ENCODE peak calls at places on chromosomes 16 and 17, in eight cellular contexts. One of them, this sample, is unnamed.

GRCh38 chr17:78231991-78232759 is 744 bp downstream of the TMEM235 start:
- DNase-seq in glomerular endothelial cell: no peak
- DNase-seq in GM13976: peak; percentile 72
- DNase-seq in pancreas: peak; percentile 62
- DNase-seq in cardiac muscle cell: no peak
- DNase-seq in omental fat pad: no peak
- DNase-seq in NCI-H748 treated with DMSO at 0.1 percent for 48 hours: no peak
- DNase-seq in RWPE1: no peak
- DNase-seq in this sample: no peak

GRCh38 chr16:15949210-15950166 is at the start of gene ABCC1:
- DNase-seq in cardiac muscle cell: peak; percentile 48
- DNase-seq in pancreas: peak; percentile 66
- DNase-seq in omental fat pad: no peak
- DNase-seq in GM13976: peak; percentile 90
- DNase-seq in NCI-H748 treated with DMSO at 0.1 percent for 48 hours: no peak
- DNase-seq in glomerular endothelial cell: no peak
- DNase-seq in RWPE1: peak; percentile 58
- DNase-seq in this sample: no peak

GRCh38 chr17:48307814-48308411 is 122.1 kb downstream of the SKAP1 start:
- DNase-seq in NCI-H748 treated with DMSO at 0.1 percent for 48 hours: peak; percentile 57
- DNase-seq in RWPE1: peak; percentile 49
- DNase-seq in glomerular endothelial cell: no peak
- DNase-seq in GM13976: peak; percentile 31
- DNase-seq in cardiac muscle cell: peak; percentile 68
- DNase-seq in omental fat pad: no peak
- DNase-seq in pancreas: peak; percentile 55
- DNase-seq in this sample: peak; percentile 19

GRCh38 chr17:38658741-38659345 is 15.9 kb downstream of the EPOP start:
- DNase-seq in pancreas: peak; percentile 58
- DNase-seq in RWPE1: no peak
- DNase-seq in GM13976: peak; percentile 63
- DNase-seq in cardiac muscle cell: no peak
- DNase-seq in glomerular endothelial cell: no peak
- DNase-seq in omental fat pad: no peak
- DNase-seq in NCI-H748 treated with DMSO at 0.1 percent for 48 hours: no peak
- DNase-seq in this sample: no peak

GRCh38 chr16:81489547-81490267 is 45.1 kb downstream of the CMIP start:
- DNase-seq in NCI-H748 treated with DMSO at 0.1 percent for 48 hours: no peak
- DNase-seq in pancreas: no peak
- DNase-seq in RWPE1: no peak
- DNase-seq in omental fat pad: no peak
- DNase-seq in glomerular endothelial cell: no peak
- DNase-seq in GM13976: no peak
- DNase-seq in cardiac muscle cell: no peak
- DNase-seq in this sample: no peak

GRCh38 chr17:76263896-76264295 is 1.3 kb upstream of the UBALD2 start:
- DNase-seq in omental fat pad: no peak
- DNase-seq in NCI-H748 treated with DMSO at 0.1 percent for 48 hours: no peak
- DNase-seq in RWPE1: no peak
- DNase-seq in glomerular endothelial cell: no peak
- DNase-seq in cardiac muscle cell: no peak
- DNase-seq in pancreas: no peak
- DNase-seq in GM13976: no peak
- DNase-seq in this sample: no peak

GRCh38 chr17:63512896-63513644 is 10.1 kb upstream of the KCNH6 start:
- DNase-seq in omental fat pad: no peak
- DNase-seq in cardiac muscle cell: no peak
- DNase-seq in RWPE1: no peak
- DNase-seq in glomerular endothelial cell: no peak
- DNase-seq in NCI-H748 treated with DMSO at 0.1 percent for 48 hours: no peak
- DNase-seq in pancreas: peak; percentile 13
- DNase-seq in GM13976: no peak
- DNase-seq in this sample: no peak

GRCh38 chr16:56777533-56777932 is 47.6 kb downstream of the NUP93 start:
- DNase-seq in glomerular endothelial cell: no peak
- DNase-seq in GM13976: no peak
- DNase-seq in NCI-H748 treated with DMSO at 0.1 percent for 48 hours: no peak
- DNase-seq in RWPE1: no peak
- DNase-seq in pancreas: no peak
- DNase-seq in omental fat pad: no peak
- DNase-seq in cardiac muscle cell: no peak
- DNase-seq in this sample: no peak

GRCh38 chr16:84738255-84739038 is 38.6 kb downstream of the USP10 start:
- DNase-seq in pancreas: no peak
- DNase-seq in glomerular endothelial cell: peak; percentile 72
- DNase-seq in omental fat pad: peak; percentile 85
- DNase-seq in cardiac muscle cell: peak; percentile 84
- DNase-seq in NCI-H748 treated with DMSO at 0.1 percent for 48 hours: peak; percentile 45
- DNase-seq in RWPE1: peak; percentile 68
- DNase-seq in GM13976: peak; percentile 77
- DNase-seq in this sample: peak; percentile 58

GRCh38 chr17:61118871-61119270 is 280.8 kb upstream of the TBX2 start:
- DNase-seq in cardiac muscle cell: no peak
- DNase-seq in omental fat pad: no peak
- DNase-seq in GM13976: no peak
- DNase-seq in glomerular endothelial cell: no peak
- DNase-seq in pancreas: no peak
- DNase-seq in RWPE1: no peak
- DNase-seq in NCI-H748 treated with DMSO at 0.1 percent for 48 hours: no peak
- DNase-seq in this sample: no peak

GRCh38 chr17:45895969-45896793 is 1.8 kb downstream of the MAPT start:
- DNase-seq in NCI-H748 treated with DMSO at 0.1 percent for 48 hours: no peak
- DNase-seq in glomerular endothelial cell: no peak
- DNase-seq in RWPE1: no peak
- DNase-seq in cardiac muscle cell: no peak
- DNase-seq in GM13976: no peak
- DNase-seq in omental fat pad: no peak
- DNase-seq in pancreas: peak; percentile 70
- DNase-seq in this sample: no peak

GRCh38 chr16:5649762-5650445 is 552.3 kb upstream of the EEF2KMT start:
- DNase-seq in NCI-H748 treated with DMSO at 0.1 percent for 48 hours: no peak
- DNase-seq in cardiac muscle cell: no peak
- DNase-seq in RWPE1: no peak
- DNase-seq in pancreas: no peak
- DNase-seq in omental fat pad: no peak
- DNase-seq in GM13976: no peak
- DNase-seq in glomerular endothelial cell: no peak
- DNase-seq in this sample: no peak

GRCh38 chr17:63911657-63912100 is 621 bp upstream of the CSHL1 start:
- DNase-seq in cardiac muscle cell: peak; percentile 19
- DNase-seq in pancreas: no peak
- DNase-seq in NCI-H748 treated with DMSO at 0.1 percent for 48 hours: peak; percentile 17
- DNase-seq in RWPE1: peak; percentile 61
- DNase-seq in omental fat pad: no peak
- DNase-seq in GM13976: peak; percentile 78
- DNase-seq in glomerular endothelial cell: no peak
- DNase-seq in this sample: no peak

GRCh38 chr17:76996741-76997694 is 128.8 kb downstream of the MGAT5B start:
- DNase-seq in omental fat pad: no peak
- DNase-seq in GM13976: no peak
- DNase-seq in cardiac muscle cell: no peak
- DNase-seq in NCI-H748 treated with DMSO at 0.1 percent for 48 hours: no peak
- DNase-seq in pancreas: no peak
- DNase-seq in glomerular endothelial cell: no peak
- DNase-seq in RWPE1: no peak
- DNase-seq in this sample: no peak

GRCh38 chr17:29190039-29190438 is 9.8 kb upstream of the MYO18A start:
- DNase-seq in RWPE1: no peak
- DNase-seq in glomerular endothelial cell: no peak
- DNase-seq in omental fat pad: no peak
- DNase-seq in cardiac muscle cell: no peak
- DNase-seq in NCI-H748 treated with DMSO at 0.1 percent for 48 hours: no peak
- DNase-seq in pancreas: no peak
- DNase-seq in GM13976: no peak
- DNase-seq in this sample: no peak

GRCh38 chr17:62965149-62965648 is 836 bp upstream of the TANC2 start:
- DNase-seq in omental fat pad: no peak
- DNase-seq in cardiac muscle cell: no peak
- DNase-seq in RWPE1: no peak
- DNase-seq in pancreas: no peak
- DNase-seq in glomerular endothelial cell: no peak
- DNase-seq in GM13976: no peak
- DNase-seq in NCI-H748 treated with DMSO at 0.1 percent for 48 hours: no peak
- DNase-seq in this sample: no peak

GRCh38 chr17:21687136-21687953 is 5.0 kb upstream of the KCNJ18 start:
- DNase-seq in cardiac muscle cell: no peak
- DNase-seq in NCI-H748 treated with DMSO at 0.1 percent for 48 hours: no peak
- DNase-seq in GM13976: no peak
- DNase-seq in RWPE1: peak; percentile 2
- DNase-seq in glomerular endothelial cell: no peak
- DNase-seq in omental fat pad: no peak
- DNase-seq in pancreas: peak; percentile 54
- DNase-seq in this sample: no peak

GRCh38 chr16:2284001-2284770 is 16.3 kb upstream of the RNPS1 start:
- DNase-seq in pancreas: no peak
- DNase-seq in glomerular endothelial cell: no peak
- DNase-seq in RWPE1: no peak
- DNase-seq in omental fat pad: no peak
- DNase-seq in NCI-H748 treated with DMSO at 0.1 percent for 48 hours: no peak
- DNase-seq in GM13976: no peak
- DNase-seq in cardiac muscle cell: no peak
- DNase-seq in this sample: no peak

GRCh38 chr17:60164697-60165096 is 14.9 kb downstream of the CA4 start:
- DNase-seq in omental fat pad: no peak
- DNase-seq in cardiac muscle cell: no peak
- DNase-seq in GM13976: no peak
- DNase-seq in NCI-H748 treated with DMSO at 0.1 percent for 48 hours: no peak
- DNase-seq in glomerular endothelial cell: no peak
- DNase-seq in RWPE1: no peak
- DNase-seq in pancreas: no peak
- DNase-seq in this sample: no peak

GRCh38 chr16:85348065-85348840 is 236.0 kb upstream of the CIBAR2 start:
- DNase-seq in glomerular endothelial cell: no peak
- DNase-seq in NCI-H748 treated with DMSO at 0.1 percent for 48 hours: no peak
- DNase-seq in cardiac muscle cell: no peak
- DNase-seq in pancreas: no peak
- DNase-seq in omental fat pad: no peak
- DNase-seq in GM13976: no peak
- DNase-seq in RWPE1: no peak
- DNase-seq in this sample: no peak

GRCh38 chr16:19520861-19521331 is 1.0 kb downstream of the GDE1 start:
- DNase-seq in NCI-H748 treated with DMSO at 0.1 percent for 48 hours: no peak
- DNase-seq in GM13976: peak; percentile 36
- DNase-seq in omental fat pad: no peak
- DNase-seq in pancreas: no peak
- DNase-seq in RWPE1: no peak
- DNase-seq in cardiac muscle cell: peak; percentile 36
- DNase-seq in glomerular endothelial cell: no peak
- DNase-seq in this sample: peak; percentile 5

GRCh38 chr17:732788-733720 is 658 bp downstream of the TLCD3A start:
- DNase-seq in NCI-H748 treated with DMSO at 0.1 percent for 48 hours: peak; percentile 47
- DNase-seq in glomerular endothelial cell: no peak
- DNase-seq in pancreas: peak; percentile 87
- DNase-seq in RWPE1: no peak
- DNase-seq in omental fat pad: no peak
- DNase-seq in cardiac muscle cell: peak; percentile 38
- DNase-seq in GM13976: peak; percentile 65
- DNase-seq in this sample: no peak

GRCh38 chr16:12805091-12805490 is 1.4 kb upstream of the CPPED1 start:
- DNase-seq in GM13976: no peak
- DNase-seq in RWPE1: no peak
- DNase-seq in omental fat pad: no peak
- DNase-seq in glomerular endothelial cell: no peak
- DNase-seq in pancreas: no peak
- DNase-seq in cardiac muscle cell: no peak
- DNase-seq in NCI-H748 treated with DMSO at 0.1 percent for 48 hours: no peak
- DNase-seq in this sample: no peak

GRCh38 chr17:13362341-13363122 is 239.2 kb downstream of the HS3ST3A1 start:
- DNase-seq in NCI-H748 treated with DMSO at 0.1 percent for 48 hours: no peak
- DNase-seq in omental fat pad: no peak
- DNase-seq in glomerular endothelial cell: no peak
- DNase-seq in cardiac muscle cell: peak; percentile 25
- DNase-seq in pancreas: no peak
- DNase-seq in RWPE1: no peak
- DNase-seq in GM13976: no peak
- DNase-seq in this sample: no peak

GRCh38 chr17:57892820-57893595 is 43.2 kb upstream of the MRPS23 start:
- DNase-seq in pancreas: peak; percentile 92
- DNase-seq in omental fat pad: peak; percentile 78
- DNase-seq in GM13976: no peak
- DNase-seq in NCI-H748 treated with DMSO at 0.1 percent for 48 hours: peak; percentile 36
- DNase-seq in glomerular endothelial cell: peak; percentile 54
- DNase-seq in RWPE1: peak; percentile 79
- DNase-seq in cardiac muscle cell: peak; percentile 99
- DNase-seq in this sample: no peak

GRCh38 chr17:43917348-43918025 is 10.2 kb upstream of the MPP2 start:
- DNase-seq in glomerular endothelial cell: no peak
- DNase-seq in pancreas: no peak
- DNase-seq in omental fat pad: no peak
- DNase-seq in cardiac muscle cell: peak; percentile 45
- DNase-seq in RWPE1: no peak
- DNase-seq in GM13976: peak; percentile 65
- DNase-seq in NCI-H748 treated with DMSO at 0.1 percent for 48 hours: no peak
- DNase-seq in this sample: no peak

GRCh38 chr17:40534431-40535189 is 30.7 kb downstream of the CCR7 start:
- DNase-seq in cardiac muscle cell: no peak
- DNase-seq in RWPE1: no peak
- DNase-seq in omental fat pad: no peak
- DNase-seq in NCI-H748 treated with DMSO at 0.1 percent for 48 hours: no peak
- DNase-seq in pancreas: no peak
- DNase-seq in GM13976: no peak
- DNase-seq in glomerular endothelial cell: no peak
- DNase-seq in this sample: no peak

GRCh38 chr17:31673076-31673475 is 186.0 kb downstream of the COPRS start:
- DNase-seq in pancreas: no peak
- DNase-seq in GM13976: no peak
- DNase-seq in cardiac muscle cell: no peak
- DNase-seq in RWPE1: no peak
- DNase-seq in omental fat pad: no peak
- DNase-seq in NCI-H748 treated with DMSO at 0.1 percent for 48 hours: no peak
- DNase-seq in glomerular endothelial cell: no peak
- DNase-seq in this sample: no peak

GRCh38 chr16:10971560-10971961 is 27.2 kb downstream of the CLEC16A start:
- DNase-seq in GM13976: peak; percentile 61
- DNase-seq in NCI-H748 treated with DMSO at 0.1 percent for 48 hours: peak; percentile 40
- DNase-seq in glomerular endothelial cell: peak; percentile 63
- DNase-seq in omental fat pad: no peak
- DNase-seq in pancreas: no peak
- DNase-seq in RWPE1: peak; percentile 60
- DNase-seq in cardiac muscle cell: peak; percentile 94
- DNase-seq in this sample: peak; percentile 50

GRCh38 chr17:67246648-67247415 is 1.8 kb upstream of the HELZ start:
- DNase-seq in cardiac muscle cell: no peak
- DNase-seq in RWPE1: peak; percentile 90
- DNase-seq in omental fat pad: peak; percentile 35
- DNase-seq in pancreas: no peak
- DNase-seq in glomerular endothelial cell: no peak
- DNase-seq in NCI-H748 treated with DMSO at 0.1 percent for 48 hours: no peak
- DNase-seq in GM13976: no peak
- DNase-seq in this sample: no peak

GRCh38 chr17:74830861-74831260 is 28.8 kb downstream of the GRIN2C start:
- DNase-seq in cardiac muscle cell: no peak
- DNase-seq in omental fat pad: no peak
- DNase-seq in GM13976: no peak
- DNase-seq in glomerular endothelial cell: no peak
- DNase-seq in pancreas: peak; percentile 41
- DNase-seq in NCI-H748 treated with DMSO at 0.1 percent for 48 hours: no peak
- DNase-seq in RWPE1: no peak
- DNase-seq in this sample: no peak

GRCh38 chr16:88468289-88469129 is 15.4 kb downstream of the ZFPM1 start:
- DNase-seq in GM13976: no peak
- DNase-seq in cardiac muscle cell: peak; percentile 58
- DNase-seq in pancreas: no peak
- DNase-seq in glomerular endothelial cell: no peak
- DNase-seq in omental fat pad: no peak
- DNase-seq in RWPE1: peak; percentile 76
- DNase-seq in NCI-H748 treated with DMSO at 0.1 percent for 48 hours: no peak
- DNase-seq in this sample: no peak

GRCh38 chr16:85738878-85739715 is 11.8 kb downstream of the C16orf74 start:
- DNase-seq in omental fat pad: no peak
- DNase-seq in pancreas: no peak
- DNase-seq in cardiac muscle cell: no peak
- DNase-seq in glomerular endothelial cell: no peak
- DNase-seq in NCI-H748 treated with DMSO at 0.1 percent for 48 hours: no peak
- DNase-seq in RWPE1: no peak
- DNase-seq in GM13976: no peak
- DNase-seq in this sample: no peak

GRCh38 chr17:61454932-61455753 is 2.9 kb downstream of the TBX4 start:
- DNase-seq in omental fat pad: no peak
- DNase-seq in NCI-H748 treated with DMSO at 0.1 percent for 48 hours: no peak
- DNase-seq in cardiac muscle cell: no peak
- DNase-seq in RWPE1: no peak
- DNase-seq in glomerular endothelial cell: no peak
- DNase-seq in pancreas: no peak
- DNase-seq in GM13976: no peak
- DNase-seq in this sample: no peak